ENCODE peak calls at places on chromosomes 5 and 9, in nine cellular contexts. T is cardiac fibroblast; C is type B pancreatic cell; D is hepatocyte; P is Peyer's patch; S is right atrium auricular region; F is activated CD8-positive, alpha-beta T cell treated with anti-CD3 and anti-CD28 coated beads for 36 hours; E is lower leg skin; Z is uterus. O is an unnamed sample.

GRCh38 chr5:27947088-27947487 is 908.7 kb upstream of the CDH9 start:
- DNase-seq in Z (no peak), S (no peak), E (no peak), F (no peak), D (no peak), P (no peak), C (no peak), T (peak; percentile 22), O (no peak)

GRCh38 chr5:158586054-158586453 is 513.7 kb downstream of the EBF1 start:
- DNase-seq in P (no peak), S (no peak), D (no peak), Z (no peak), T (no peak), C (no peak), E (no peak), F (no peak), O (no peak)

GRCh38 chr5:132981288-132981687 is 17.9 kb upstream of the AFF4 start:
- DNase-seq in S (no peak), Z (no peak), E (no peak), C (no peak), T (no peak), D (no peak), P (no peak), F (no peak), O (no peak)

GRCh38 chr5:1823381-1824034 is 22.3 kb downstream of the NDUFS6 start:
- DNase-seq in D (no peak), P (peak; percentile 38), E (peak; percentile 52), F (no peak), Z (no peak), C (no peak), S (no peak), T (no peak), O (no peak)

GRCh38 chr9:111866976-111867375 is 29.6 kb upstream of the UGCG start:
- DNase-seq in F (no peak), D (no peak), E (no peak), C (no peak), S (no peak), Z (no peak), T (peak; percentile 78), P (no peak), O (peak; percentile 65)

GRCh38 chr9:134627417-134628353 is 13.9 kb upstream of the COL5A1 start:
- DNase-seq in S (no peak), Z (peak; percentile 11), T (no peak), E (peak; percentile 83), C (peak; percentile 65), P (peak; percentile 31), D (no peak), F (no peak), O (no peak)

GRCh38 chr5:122723606-122724352 is 51.1 kb upstream of the SNX2 start:
- DNase-seq in E (no peak), Z (no peak), T (peak; percentile 58), F (peak; percentile 7), S (no peak), D (no peak), P (no peak), C (no peak), O (peak; percentile 73)

GRCh38 chr5:157545911-157546310 is 29.7 kb downstream of the ADAM19 start:
- DNase-seq in F (no peak), C (no peak), E (no peak), S (no peak), D (no peak), P (peak; percentile 46), Z (no peak), T (no peak), O (no peak)

GRCh38 chr9:107847977-107848376 is 358.4 kb upstream of the KLF4 start:
- DNase-seq in E (no peak), D (no peak), Z (no peak), C (no peak), P (no peak), F (no peak), S (no peak), T (peak; percentile 56), O (no peak)

GRCh38 chr9:124251605-124252366 is 6.0 kb upstream of the NEK6 start:
- DNase-seq in F (no peak), T (peak; percentile 71), Z (no peak), P (peak; percentile 7), S (no peak), C (no peak), E (no peak), D (no peak), O (peak; percentile 75)

GRCh38 chr9:108634164-108634563 is 221.6 kb downstream of the ACTL7B start:
- DNase-seq in T (peak; percentile 37), P (peak; percentile 69), C (no peak), E (no peak), S (no peak), F (no peak), Z (no peak), D (peak; percentile 32), O (no peak)

GRCh38 chr5:172140866-172141265 is 47.2 kb downstream of the STK10 start:
- DNase-seq in E (no peak), Z (no peak), F (no peak), S (no peak), P (peak; percentile 22), C (no peak), T (no peak), D (no peak), O (no peak)

GRCh38 chr5:79075646-79076426 is 6.3 kb downstream of the BHMT2 start:
- DNase-seq in S (no peak), D (no peak), E (no peak), T (no peak), F (no peak), P (no peak), C (no peak), Z (no peak), O (no peak)

GRCh38 chr5:60340326-60340725 is 359.6 kb downstream of the DEPDC1B start:
- DNase-seq in D (no peak), S (no peak), Z (no peak), P (no peak), T (no peak), F (no peak), C (no peak), E (no peak), O (no peak)

GRCh38 chr9:79572891-79573696 is 1.3 kb downstream of the TLE4 start:
- DNase-seq in C (peak; percentile 74), D (peak; percentile 63), E (peak; percentile 92), F (peak; percentile 60), T (peak; percentile 21), Z (peak; percentile 51), S (no peak), P (peak; percentile 76), O (no peak)

GRCh38 chr9:98502976-98503325 is 205.8 kb downstream of the GABBR2 start:
- DNase-seq in C (no peak), Z (no peak), F (no peak), D (peak; percentile 64), P (no peak), T (peak; percentile 79), E (no peak), S (no peak), O (peak; percentile 73)

GRCh38 chr5:154646841-154647759 is 108.1 kb upstream of the LARP1 start:
- DNase-seq in S (peak; percentile 63), F (peak; percentile 64), T (peak; percentile 39), D (peak; percentile 93), Z (no peak), P (peak; percentile 88), E (no peak), C (no peak), O (no peak)

GRCh38 chr9:129486496-129487306 is 134.2 kb downstream of the C9orf50 start:
- DNase-seq in C (no peak), S (peak; percentile 94), Z (peak; percentile 84), F (no peak), E (peak; percentile 93), T (peak; percentile 82), D (no peak), P (no peak), O (peak; percentile 73)

DNA sequence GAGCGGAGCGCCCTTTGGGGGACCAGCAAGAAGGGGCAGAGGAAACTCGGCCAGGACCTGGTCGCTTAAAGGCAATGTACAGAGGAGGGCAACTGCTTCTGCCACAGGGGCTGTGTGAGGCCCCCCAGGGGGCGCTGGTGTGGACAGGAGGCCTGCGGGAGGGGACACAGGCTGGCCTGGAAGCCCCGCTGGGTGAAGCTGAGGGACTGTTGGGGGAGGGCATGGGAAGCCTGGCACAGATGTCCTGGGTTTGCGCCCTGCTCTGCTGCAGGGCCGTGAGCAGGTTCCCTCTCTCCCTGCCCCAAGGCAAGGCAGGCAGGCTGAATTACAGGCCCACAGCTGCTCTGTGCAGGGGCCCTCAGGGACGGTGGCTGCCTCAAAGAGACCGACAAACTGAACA is 5.4 kb downstream of the MED22 start:
- DNase-seq in D (no peak), T (no peak), E (no peak), P (no peak), Z (no peak), C (no peak), F (no peak), S (no peak), O (no peak)
- TF ChIP-seq CTCF in D (no peak), T (peak; percentile 30), E (no peak), P (no peak), Z (no peak), C (no peak), F (no peak), S (no peak), O (peak; percentile 43)

GRCh38 chr5:354581-355378 is 33.3 kb downstream of the AHRR start:
- DNase-seq in F (no peak), E (no peak), P (peak; percentile 41), C (no peak), Z (no peak), T (no peak), D (peak; percentile 2), S (peak; percentile 18), O (no peak)
- TF ChIP-seq CTCF in F (no peak), E (no peak), P (no peak), C (no peak), Z (no peak), T (no peak), D (no peak), S (no peak), O (no peak)

GRCh38 chr9:128009639-128010038 is 28.9 kb upstream of the EEIG1 start:
- DNase-seq in F (no peak), C (no peak), T (no peak), D (no peak), S (no peak), Z (no peak), E (no peak), P (no peak), O (no peak)
- TF ChIP-seq CTCF in F (no peak), C (no peak), T (no peak), D (no peak), S (no peak), Z (no peak), E (no peak), P (no peak), O (no peak)

DNA sequence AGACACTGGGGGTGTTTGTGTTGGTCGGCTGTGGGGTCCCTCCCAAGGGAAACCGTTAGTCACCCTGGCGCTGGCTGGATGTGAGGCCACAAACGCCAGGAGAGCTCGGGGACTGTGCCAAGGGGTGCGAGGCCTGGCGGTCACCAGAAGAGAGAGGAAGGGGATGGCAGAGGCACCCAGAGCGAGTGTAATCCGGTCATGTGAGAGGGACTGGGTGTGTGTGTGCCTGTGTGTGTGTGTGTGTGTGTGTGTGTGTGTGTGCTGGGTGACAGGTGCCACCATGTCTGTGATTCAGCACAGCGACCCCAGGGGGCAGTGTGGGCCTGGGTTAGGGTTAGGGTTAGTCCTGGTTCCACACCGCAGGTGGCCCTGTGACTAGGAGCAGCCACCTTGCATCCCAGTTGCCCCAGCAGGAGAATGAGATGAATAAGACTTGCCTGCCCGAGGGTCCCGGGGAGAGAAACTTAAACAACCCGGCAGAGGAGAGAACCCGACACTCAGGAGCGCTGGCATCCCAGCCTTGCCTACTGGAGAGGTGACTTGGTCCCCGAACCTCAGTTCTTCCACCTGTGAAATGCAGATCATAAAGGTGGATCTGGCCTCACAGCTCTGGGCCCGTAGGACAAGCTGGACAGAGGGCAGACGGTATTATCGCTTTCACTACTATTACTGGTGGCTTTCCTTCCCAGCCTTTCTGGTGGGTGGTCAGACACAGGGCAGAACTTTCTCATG is 1.4 kb upstream of the ADAMTSL2 start:
- DNase-seq in C (no peak), S (peak; percentile 85), E (no peak), T (peak; percentile 69), Z (peak; percentile 65), F (peak; percentile 87), D (peak; percentile 71), P (peak; percentile 74), O (peak; percentile 41)
- TF ChIP-seq CTCF in C (peak; percentile 68), S (peak; percentile 74), E (no peak), T (peak; percentile 61), Z (no peak), F (peak; percentile 55), D (peak; percentile 46), P (no peak), O (peak; percentile 68)